ENCODE peak calls at places on chromosomes 4 and X, in six cellular contexts. A is astrocyte, G is GM13976, Y is GM10248, H is foreskin fibroblast, E is NB4. K is an unnamed sample.

GRCh38 chr4:33063238-33063637 is 2343.1 kb downstream of the PCDH7 start:
- DNase-seq in E (no peak), A (peak), H (peak), G (no peak), Y (no peak), K (no peak)

GRCh38 chrX:41825796-41826195 is 97.6 kb downstream of the CASK start:
- DNase-seq in G (no peak), Y (no peak), E (no peak), A (no peak), H (no peak), K (no peak)

GRCh38 chrX:153697924-153698865 is 10.5 kb downstream of the SLC6A8 start:
- DNase-seq in A (no peak), Y (no peak), H (no peak), E (no peak), G (no peak), K (no peak)

GRCh38 chr4:90069151-90069550 is 58.0 kb upstream of the CCSER1 start:
- DNase-seq in G (no peak), E (no peak), Y (no peak), A (peak), H (no peak), K (no peak)

GRCh38 chr4:74317616-74318256 is 9.5 kb downstream of the EPGN start:
- DNase-seq in A (no peak), E (no peak), G (no peak), H (no peak), Y (no peak), K (no peak)

GRCh38 chr4:66351761-66352160 is 681.5 kb upstream of the EPHA5 start:
- DNase-seq in H (no peak), A (peak), E (no peak), G (no peak), Y (no peak), K (no peak)

GRCh38 chr4:4569036-4569435 is 27.2 kb upstream of the STX18 start:
- DNase-seq in Y (no peak), A (no peak), G (no peak), H (no peak), E (no peak), K (no peak)

GRCh38 chr4:40856836-40857362 is 107.1 kb downstream of the NSUN7 start:
- DNase-seq in E (peak), H (peak), Y (peak), A (peak), G (peak), K (peak)

GRCh38 chrX:39427492-39428289 is 626.4 kb downstream of the MID1IP1 start:
- DNase-seq in A (peak), H (peak), G (no peak), E (peak), Y (no peak), K (no peak)

GRCh38 chrX:129777218-129777768 is 2.5 kb upstream of the SASH3 start:
- DNase-seq in H (no peak), Y (peak), A (no peak), E (peak), G (peak), K (peak)

GRCh38 chr4:2222838-2223237 is 19.1 kb downstream of the HAUS3 start:
- DNase-seq in A (no peak), E (no peak), G (no peak), H (no peak), Y (no peak), K (no peak)

GRCh38 chr4:111883557-111883999 is 261.7 kb upstream of the FAM241A start:
- DNase-seq in G (no peak), H (no peak), Y (no peak), A (no peak), E (no peak), K (no peak)

GRCh38 chrX:38804481-38805293 is 3.4 kb downstream of the MID1IP1 start:
- DNase-seq in Y (peak), A (no peak), H (no peak), E (peak), G (peak), K (peak)

GRCh38 chr4:141142423-141142822 is 9.2 kb upstream of the RNF150 start:
- DNase-seq in A (peak), H (no peak), G (no peak), E (peak), Y (no peak), K (no peak)

GRCh38 chr4:26713563-26714145 is 129.8 kb downstream of the TBC1D19 start:
- DNase-seq in A (no peak), H (no peak), E (no peak), G (no peak), Y (no peak), K (no peak)

GRCh38 chr4:45732161-45732560 is 391.7 kb downstream of the GABRG1 start:
- DNase-seq in E (no peak), H (no peak), Y (no peak), A (no peak), G (no peak), K (no peak)

GRCh38 chrX:14670819-14671218 is 141.5 kb downstream of the GLRA2 start:
- DNase-seq in A (no peak), E (no peak), Y (peak), H (no peak), G (no peak), K (peak)

GRCh38 chrX:20591246-20591645 is 324.5 kb upstream of the RPS6KA3 start:
- DNase-seq in G (no peak), Y (no peak), E (no peak), H (no peak), A (no peak), K (no peak)

GRCh38 chrX:7347465-7347864 is 199.5 kb upstream of the PUDP start:
- DNase-seq in E (no peak), A (no peak), H (no peak), G (no peak), Y (no peak), K (no peak)

GRCh38 chrX:115341421-115341820 is 51.9 kb downstream of the LUZP4 start:
- DNase-seq in G (no peak), E (no peak), H (no peak), Y (no peak), A (no peak), K (no peak)

GRCh38 chr4:112266823-112267222 is 18.9 kb downstream of the TIFA start:
- DNase-seq in Y (no peak), G (no peak), H (peak), E (peak), A (peak), K (no peak)

DNA sequence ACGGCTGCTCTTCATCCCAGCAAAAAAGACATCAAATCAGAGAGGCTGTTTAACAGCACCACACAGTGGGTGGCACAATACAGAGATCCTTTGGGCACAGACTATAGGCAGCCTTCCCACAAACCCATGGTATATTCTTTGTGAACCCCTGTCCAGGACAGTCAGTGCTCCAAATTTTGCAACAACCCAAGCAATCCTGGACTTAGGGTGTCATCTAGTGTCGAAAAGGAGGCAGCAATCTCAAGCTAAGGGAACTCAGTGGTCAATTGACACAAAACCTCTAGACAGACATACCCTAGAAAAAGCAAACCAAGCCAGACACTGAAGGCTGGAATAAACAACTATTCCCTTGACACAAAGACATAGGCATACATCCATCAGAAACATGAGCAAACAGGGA is 137.4 kb downstream of the BMP15 start:
- DNase-seq in Y (no peak), G (no peak), E (peak), H (no peak), A (no peak), K (no peak)
- TF ChIP-seq CTCF in Y (no peak), G (no peak), E (no peak), H (no peak), A (no peak), K (no peak)

DNA sequence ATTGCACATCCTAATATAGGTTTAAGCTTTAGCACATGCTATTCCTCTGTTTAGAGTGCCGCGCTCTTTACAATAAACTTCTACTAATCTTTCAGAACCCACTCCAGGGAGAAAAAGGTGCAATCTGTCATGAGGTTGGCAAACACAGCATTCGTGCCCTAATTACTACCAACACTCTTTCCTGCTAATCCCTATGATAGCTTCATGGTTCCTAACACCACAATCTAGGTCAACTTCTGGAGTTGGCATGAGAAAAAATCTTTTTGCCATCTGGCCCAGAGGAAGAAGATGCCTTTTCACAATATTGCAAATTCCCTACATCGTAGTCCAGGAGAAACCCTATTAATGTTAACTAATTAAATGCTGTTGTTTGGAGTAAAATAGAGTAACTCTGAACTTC is 39.6 kb downstream of the TMA16 start:
- DNase-seq in E (no peak), A (no peak), Y (no peak), H (no peak), G (no peak), K (no peak)
- TF ChIP-seq CTCF in E (no peak), A (no peak), Y (no peak), H (no peak), G (no peak), K (no peak)

GRCh38 chrX:97452283-97452682 is 568.6 kb downstream of the RPA4 start:
- DNase-seq in Y (no peak), E (no peak), G (no peak), A (no peak), H (no peak), K (peak)

DNA sequence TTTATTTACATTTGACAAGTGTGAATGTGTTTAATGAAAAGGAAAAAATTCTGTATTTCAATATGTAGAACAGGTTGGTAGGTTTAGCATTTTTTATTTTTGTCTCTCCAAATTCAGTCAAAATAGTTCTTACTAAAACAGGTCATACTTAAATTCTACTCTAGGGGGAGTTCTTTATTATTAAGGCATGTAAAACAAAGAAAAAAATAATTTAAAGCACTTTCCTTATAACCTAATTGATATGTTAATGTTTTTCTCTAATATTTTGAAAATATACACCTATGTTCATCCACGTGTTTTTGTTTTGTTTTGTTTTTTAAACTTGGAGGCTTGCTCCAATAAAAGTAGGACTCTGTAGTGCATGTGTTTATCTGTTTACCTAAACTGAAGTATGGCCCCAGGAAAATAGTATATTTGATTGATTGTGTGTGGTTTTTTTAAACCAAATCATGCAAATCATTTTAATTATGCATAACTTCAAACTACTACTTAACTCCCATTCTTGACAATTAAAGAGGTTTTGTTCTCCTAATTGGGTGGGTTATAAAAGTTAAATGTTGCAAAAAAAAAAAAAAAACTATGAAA is 562.7 kb downstream of the RPA4 start:
- DNase-seq in Y (no peak), E (peak), G (no peak), A (peak), H (no peak), K (no peak)
- TF ChIP-seq CTCF in Y (no peak), E (no peak), G (no peak), A (no peak), H (no peak), K (no peak)

DNA sequence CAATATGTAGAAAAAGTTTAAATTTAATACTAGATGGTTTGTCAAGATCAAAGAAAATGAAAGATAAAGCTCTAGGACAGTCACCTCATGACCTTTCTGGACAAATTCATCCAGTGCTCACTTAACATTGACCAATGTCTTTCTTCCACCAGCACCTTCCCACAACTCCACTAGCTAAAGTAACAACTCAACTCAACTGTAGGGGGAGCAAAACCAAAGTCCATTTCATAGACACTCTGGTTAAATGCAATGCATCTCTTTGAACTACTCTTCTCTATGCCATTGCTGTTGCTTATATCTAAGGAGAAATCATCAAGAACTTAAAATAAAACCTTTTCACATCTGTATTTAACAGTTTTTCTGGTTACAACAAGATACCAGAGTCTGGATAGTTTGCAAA is 25.1 kb downstream of the UGT2B4 start:
- DNase-seq in E (peak), G (no peak), H (no peak), A (no peak), Y (no peak), K (no peak)
- TF ChIP-seq CTCF in E (no peak), G (no peak), H (no peak), A (no peak), Y (no peak), K (no peak)

GRCh38 chrX:54439967-54440871 is at the start of gene TSR2:
- DNase-seq in A (peak), G (peak), E (peak), Y (peak), H (peak), K (peak)
- TF ChIP-seq CTCF in A (peak), G (no peak), E (no peak), Y (peak), H (peak), K (no peak)

GRCh38 chr4:5821665-5822358 is 71.1 kb downstream of the CRMP1 start:
- DNase-seq in G (no peak), E (peak), Y (no peak), A (no peak), H (no peak), K (no peak)
- TF ChIP-seq CTCF in G (peak), E (peak), Y (peak), A (peak), H (peak), K (peak)

GRCh38 chr4:115343171-115343570 is 229.8 kb upstream of the NDST4 start:
- DNase-seq in H (no peak), A (no peak), E (no peak), Y (no peak), G (no peak), K (no peak)
- TF ChIP-seq CTCF in H (no peak), A (no peak), E (no peak), Y (no peak), G (no peak), K (no peak)